ENCODE peak calls at places on chromosomes 1 and 21, in six cellular contexts. W is effector memory CD4-positive, alpha-beta T cell; G is adrenal gland; E is HCT116; H is left ventricle myocardium inferior; X is CD4-positive, CD25-positive, alpha-beta regulatory T cell. Z is an unnamed sample. For H3K4me1, the result is how much of the 10 kb centered on the place peaks cover.

GRCh38 chr1:17502326-17502778 is 37.1 kb upstream of the ARHGEF10L start:
- DNase-seq in W (no peak), H (peak), E (peak), G (peak), X (peak), Z (peak)

GRCh38 chr1:118077331-118078055 is 107.5 kb downstream of the SPAG17 start:
- DNase-seq in H (no peak), E (peak), X (no peak), W (no peak), G (no peak), Z (no peak)

GRCh38 chr1:160351629-160352028 is 8.4 kb downstream of the NCSTN start:
- DNase-seq in W (no peak), X (no peak), E (no peak), H (peak), G (no peak), Z (no peak)

GRCh38 chr1:58909162-58909560 is 125.3 kb upstream of the JUN start:
- DNase-seq in H (no peak), W (no peak), E (no peak), G (no peak), X (no peak), Z (no peak)

GRCh38 chr1:5891736-5892135 is 100.5 kb downstream of the NPHP4 start:
- DNase-seq in H (no peak), E (no peak), W (no peak), X (no peak), G (no peak), Z (no peak)

GRCh38 chr1:235954306-235955283 is 87.9 kb upstream of the LYST start:
- DNase-seq in X (peak), E (no peak), W (no peak), H (peak), G (no peak), Z (peak)

GRCh38 chr1:78279051-78279450 is 211.7 kb upstream of the PTGFR start:
- DNase-seq in E (no peak), H (no peak), W (no peak), X (no peak), G (no peak), Z (no peak)

GRCh38 chr1:7554343-7555270 is 216.5 kb upstream of the VAMP3 start:
- DNase-seq in E (no peak), X (no peak), W (no peak), H (no peak), G (no peak), Z (no peak)

GRCh38 chr1:53348491-53349368 is 20.9 kb upstream of the LRP8 start:
- DNase-seq in E (no peak), X (no peak), W (no peak), G (peak), H (no peak), Z (no peak)

GRCh38 chr1:103516693-103517092 is 8.8 kb upstream of the RNPC3 start:
- DNase-seq in H (no peak), X (no peak), W (no peak), G (no peak), E (no peak), Z (no peak)

GRCh38 chr1:37305841-37306240 is 168.5 kb upstream of the ZC3H12A start:
- DNase-seq in W (no peak), G (no peak), X (no peak), H (no peak), E (no peak), Z (no peak)

GRCh38 chr1:171868217-171868616 is 26.9 kb downstream of the DNM3 start:
- DNase-seq in W (no peak), G (peak), X (no peak), E (no peak), H (no peak), Z (no peak)

GRCh38 chr1:179311149-179311700 is 17.6 kb downstream of the SOAT1 start:
- DNase-seq in E (no peak), H (no peak), G (no peak), W (no peak), X (no peak), Z (no peak)

GRCh38 chr1:226763741-226764264 is 24.7 kb upstream of the ITPKB start:
- DNase-seq in X (no peak), W (no peak), E (no peak), H (no peak), G (no peak), Z (no peak)

GRCh38 chr1:93692451-93692861 is 10.8 kb upstream of the BCAR3 start:
- DNase-seq in G (no peak), W (no peak), E (no peak), X (no peak), H (no peak), Z (no peak)

GRCh38 chr1:219412772-219413171 is 200.1 kb downstream of the ZC3H11B start:
- DNase-seq in X (no peak), H (no peak), G (no peak), E (no peak), W (no peak), Z (no peak)

GRCh38 chr1:57204942-57205787 is 218.7 kb downstream of the DAB1 start:
- DNase-seq in X (no peak), G (no peak), E (no peak), H (no peak), W (no peak), Z (no peak)

GRCh38 chr1:229781453-229781852 is 155.4 kb downstream of the URB2 start:
- DNase-seq in E (peak), X (no peak), W (no peak), H (no peak), G (no peak), Z (peak)

GRCh38 chr1:234186037-234186688 is 187.1 kb upstream of the COA6 start:
- DNase-seq in W (no peak), G (no peak), X (no peak), H (no peak), E (peak), Z (no peak)

GRCh38 chr1:41629571-41629970 is 145.1 kb upstream of the EDN2 start:
- DNase-seq in W (no peak), E (no peak), X (no peak), H (no peak), G (no peak), Z (no peak)

GRCh38 chr1:181353526-181353925 is 129.8 kb upstream of the CACNA1E start:
- DNase-seq in G (no peak), X (no peak), E (no peak), H (no peak), W (no peak), Z (no peak)

GRCh38 chr1:205446828-205447227 is 9.0 kb downstream of the BLACAT1 start:
- DNase-seq in H (peak), W (no peak), X (no peak), G (no peak), E (no peak), Z (no peak)

GRCh38 chr1:92567211-92567868 is 80.6 kb upstream of the GFI1 start:
- DNase-seq in G (no peak), H (no peak), E (no peak), W (no peak), X (no peak), Z (no peak)

GRCh38 chr1:247435026-247435770 is 19.2 kb downstream of the NLRP3 start:
- DNase-seq in X (no peak), G (no peak), E (no peak), W (no peak), H (no peak), Z (no peak)

GRCh38 chr1:230768903-230769570 is 21.8 kb downstream of the CAPN9 start:
- DNase-seq in E (no peak), W (no peak), H (no peak), X (no peak), G (no peak), Z (no peak)

GRCh38 chr1:29304025-29304684 is 67.8 kb downstream of the PTPRU start:
- DNase-seq in X (no peak), H (no peak), E (no peak), W (no peak), G (no peak), Z (no peak)

GRCh38 chr1:57162607-57163235 is 196.9 kb upstream of the C8B start:
- DNase-seq in W (no peak), X (no peak), H (peak), E (no peak), G (no peak), Z (no peak)

GRCh38 chr1:3772715-3773571 is at the start of gene SMIM1:
- DNase-seq in E (no peak), X (no peak), H (no peak), W (no peak), G (no peak), Z (no peak)

GRCh38 chr1:2966940-2967725 is 54.1 kb upstream of the ACTRT2 start:
- DNase-seq in X (no peak), E (no peak), H (peak), G (no peak), W (no peak), Z (no peak)

GRCh38 chr1:203165101-203165799 is 10.4 kb downstream of the MYBPH start:
- DNase-seq in E (no peak), H (no peak), G (no peak), X (no peak), W (no peak), Z (no peak)

GRCh38 chr1:176364231-176364905 is 98.6 kb upstream of the PAPPA2 start:
- DNase-seq in X (no peak), E (no peak), G (no peak), H (no peak), W (no peak), Z (no peak)

GRCh38 chr1:178150610-178151009 is 56.7 kb downstream of the RASAL2 start:
- DNase-seq in X (no peak), E (no peak), W (no peak), G (no peak), H (no peak), Z (no peak)

GRCh38 chr1:221268295-221268694 is 389.1 kb downstream of the HLX start:
- DNase-seq in X (no peak), G (no peak), H (no peak), E (no peak), W (no peak), Z (no peak)

GRCh38 chr1:150562384-150563339 is 13.5 kb downstream of the ADAMTSL4 start:
- DNase-seq in W (peak), G (no peak), H (no peak), X (peak), E (no peak), Z (no peak)

GRCh38 chr1:23483327-23484252 is at the start of gene ASAP3:
- DNase-seq in W (no peak), H (peak), X (peak), E (no peak), G (peak), Z (peak)

GRCh38 chr1:147384805-147385204 is 142.3 kb downstream of the CHD1L start:
- DNase-seq in H (no peak), W (no peak), G (no peak), X (no peak), E (no peak), Z (no peak)

GRCh38 chr1:41102653-41103052 is 81.1 kb upstream of the SLFNL1 start:
- DNase-seq in H (no peak), W (no peak), E (no peak), X (no peak), G (no peak), Z (no peak)

GRCh38 chr1:38558055-38558454 is 301.5 kb downstream of the RRAGC start:
- DNase-seq in W (no peak), G (no peak), H (no peak), E (no peak), X (no peak), Z (no peak)

GRCh38 chr21:31374430-31374829 is 30.4 kb upstream of the TIAM1 start:
- DNase-seq in W (no peak), X (no peak), G (no peak), E (no peak), H (no peak), Z (no peak)

GRCh38 chr21:39012314-39013230 is 170.7 kb downstream of the PSMG1 start:
- DNase-seq in X (no peak), H (no peak), W (no peak), E (no peak), G (no peak), Z (no peak)

GRCh38 chr21:39016740-39017315 is 166.4 kb downstream of the PSMG1 start:
- DNase-seq in G (no peak), W (no peak), H (no peak), X (no peak), E (no peak), Z (no peak)

GRCh38 chr21:39010629-39011404 is 172.4 kb downstream of the PSMG1 start:
- DNase-seq in G (no peak), E (no peak), H (no peak), X (no peak), W (no peak), Z (no peak)

GRCh38 chr21:39011911-39012310 is 171.3 kb downstream of the PSMG1 start:
- DNase-seq in E (no peak), G (no peak), H (no peak), W (no peak), X (no peak), Z (no peak)

DNA sequence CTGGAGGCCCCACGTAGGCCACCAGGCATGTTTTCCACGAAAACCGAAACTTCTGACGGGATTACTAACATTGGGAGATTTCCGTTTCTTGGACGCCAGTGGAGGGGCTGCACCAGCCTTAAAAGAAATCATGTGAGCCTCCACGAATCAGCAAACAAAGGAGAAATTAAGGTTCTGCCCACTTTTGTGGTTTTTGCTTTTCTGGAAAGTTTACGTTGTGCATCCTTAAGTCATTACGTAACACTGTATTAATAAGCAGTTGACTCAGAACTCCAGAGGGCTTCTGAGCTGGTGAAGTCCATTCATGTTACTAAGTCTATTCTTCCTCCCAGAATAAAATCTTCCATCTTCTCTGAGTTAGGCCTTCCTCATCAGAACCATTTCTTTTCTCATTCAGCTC is 168.5 kb downstream of the PSMG1 start:
- DNase-seq in W (no peak), E (no peak), H (no peak), G (no peak), X (no peak), Z (no peak)
- H3K4me3 ChIP-seq in W (no peak), E (no peak), H (no peak), G (no peak), X (no peak), Z (no peak)

GRCh38 chr1:15412843-15413242 is 3.2 kb downstream of the EFHD2 start:
- DNase-seq in G (peak), H (no peak), E (no peak), X (no peak), W (no peak), Z (no peak)
- H3K27ac ChIP-seq in G (no peak), H (peak), E (no peak), X (peak), W (no peak), Z (no peak)

DNA sequence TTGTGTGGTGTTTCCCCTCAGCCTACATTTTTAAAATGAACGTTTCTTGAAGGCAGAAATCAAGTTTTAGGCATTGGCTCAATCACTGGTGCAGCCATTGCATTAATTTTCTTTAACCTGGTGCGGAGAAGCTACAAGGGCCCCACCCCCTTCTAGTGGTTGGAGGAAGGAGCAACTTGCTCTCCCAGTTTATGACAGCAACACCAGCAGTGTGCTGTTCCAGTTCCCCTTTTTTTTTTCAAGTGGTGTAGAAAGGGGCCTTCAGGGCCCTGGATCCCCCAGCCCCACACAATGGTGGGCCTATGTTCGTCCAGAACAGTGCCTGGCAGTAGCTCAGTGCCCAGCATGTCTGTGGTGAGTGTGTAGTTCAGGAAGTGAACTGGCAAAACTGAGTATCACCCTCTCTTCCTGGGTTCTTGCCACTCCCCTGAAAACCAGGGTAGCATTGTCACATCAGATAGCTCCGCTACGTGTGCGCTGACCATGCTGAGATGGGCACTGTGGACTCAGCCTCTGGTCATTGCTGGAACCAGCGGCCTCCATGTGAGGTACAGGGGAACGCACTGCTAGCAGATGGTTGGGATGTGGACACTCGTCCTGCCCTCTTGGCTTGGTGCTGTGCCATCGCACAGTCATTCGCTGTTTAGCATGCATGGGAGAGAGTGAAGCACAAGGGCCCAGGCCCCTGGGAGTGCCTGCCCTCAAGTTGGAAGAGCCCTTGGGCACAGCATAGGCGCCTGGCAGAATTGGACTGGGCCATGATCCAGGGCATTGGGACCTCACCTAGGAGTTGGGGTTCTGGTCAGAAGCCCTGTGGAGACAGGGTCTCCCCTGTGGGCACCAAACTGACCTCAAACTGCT is 7.2 kb downstream of the ARF1 start:
- DNase-seq in G (no peak), E (no peak), W (no peak), H (peak), X (no peak), Z (no peak)
- H3K4me1 ChIP-seq in G (half or more), E (under half), W (half or more), H (half or more), X (half or more), Z (half or more)

GRCh38 chr1:85144351-85144750 is 56.5 kb downstream of the SYDE2 start:
- DNase-seq in X (no peak), G (no peak), H (no peak), W (no peak), E (no peak), Z (no peak)
- H3K4me3 ChIP-seq in X (no peak), G (no peak), H (no peak), W (no peak), E (no peak), Z (no peak)

GRCh38 chr1:20614130-20614579 is 19.1 kb upstream of the PINK1 start:
- DNase-seq in H (no peak), W (no peak), E (no peak), X (no peak), G (no peak), Z (no peak)

GRCh38 chr1:20609541-20609940 is 20.6 kb downstream of the CDA start:
- DNase-seq in X (no peak), H (no peak), E (no peak), W (no peak), G (no peak), Z (no peak)

GRCh38 chr1:20610950-20611349 is 22.1 kb downstream of the CDA start:
- DNase-seq in H (no peak), W (no peak), G (no peak), X (no peak), E (no peak), Z (no peak)

GRCh38 chr1:20615946-20616345 is 17.3 kb upstream of the PINK1 start:
- DNase-seq in G (no peak), H (no peak), E (no peak), X (no peak), W (no peak), Z (no peak)

GRCh38 chr1:20611652-20612051 is 21.6 kb upstream of the PINK1 start:
- DNase-seq in E (no peak), W (no peak), H (no peak), G (no peak), X (no peak), Z (no peak)
- H3K27ac ChIP-seq in E (peak), W (no peak), H (no peak), G (no peak), X (no peak), Z (no peak)

Z was measured in lung.